ENCODE peak calls at places on chromosomes 13 and 19, in eight cellular contexts. F is aorta, R is transverse colon, J is ascending aorta, D is keratinocyte, N is BJ, Y is GM23338, M is uterus. Z is an unnamed sample.

GRCh38 chr13:21033224-21033855 is 28.0 kb downstream of the LATS2 start:
- DNase-seq in Y (no peak), F (no peak), M (peak; percentile 26), N (peak; percentile 21), R (peak; percentile 35), D (no peak), J (no peak), Z (no peak)

GRCh38 chr13:94345374-94346195 is 133.9 kb downstream of the DCT start:
- DNase-seq in F (no peak), J (no peak), N (no peak), R (no peak), Y (no peak), D (no peak), M (no peak), Z (peak; percentile 86)

GRCh38 chr19:30854207-30854606 is 482.0 kb downstream of the ZNF536 start:
- DNase-seq in D (no peak), R (no peak), M (no peak), F (no peak), N (no peak), Y (no peak), J (no peak), Z (no peak)

GRCh38 chr19:45231891-45232290 is 13.3 kb downstream of the EXOC3L2 start:
- DNase-seq in F (no peak), R (no peak), D (peak; percentile 90), M (no peak), J (no peak), Y (no peak), N (no peak), Z (peak; percentile 97)

GRCh38 chr13:55464222-55464621 is 1676.5 kb upstream of the PRR20A start:
- DNase-seq in F (no peak), N (no peak), Y (no peak), J (no peak), D (no peak), R (no peak), M (no peak), Z (no peak)

GRCh38 chr13:93559718-93560117 is 333.1 kb downstream of the GPC6 start:
- DNase-seq in R (no peak), F (no peak), Y (no peak), J (no peak), D (peak; percentile 77), M (no peak), N (no peak), Z (peak; percentile 93)

GRCh38 chr19:49690073-49690655 is 752 bp upstream of the CPT1C start:
- DNase-seq in F (no peak), D (no peak), N (no peak), M (no peak), Y (peak; percentile 34), R (no peak), J (no peak), Z (no peak)

GRCh38 chr13:110126391-110126961 is 180.5 kb downstream of the COL4A1 start:
- DNase-seq in D (peak; percentile 75), M (peak; percentile 70), R (no peak), J (no peak), Y (peak; percentile 54), N (peak; percentile 88), F (no peak), Z (peak; percentile 96)

GRCh38 chr19:41974652-41975051 is 15.5 kb upstream of the RABAC1 start:
- DNase-seq in D (no peak), J (no peak), N (no peak), F (no peak), R (no peak), Y (no peak), M (no peak), Z (peak; percentile 55)

GRCh38 chr19:51640371-51640770 is 6.3 kb downstream of the SIGLEC14 start:
- DNase-seq in J (no peak), Y (no peak), F (no peak), R (no peak), M (no peak), D (no peak), N (no peak), Z (no peak)

GRCh38 chr13:43742911-43743310 is 43.9 kb downstream of the ENOX1 start:
- DNase-seq in Y (no peak), N (no peak), R (no peak), M (no peak), J (no peak), D (no peak), F (no peak), Z (no peak)

GRCh38 chr13:91805605-91806004 is 407.2 kb downstream of the GPC5 start:
- DNase-seq in R (no peak), J (no peak), Y (peak; percentile 45), M (no peak), N (no peak), D (no peak), F (no peak), Z (no peak)

GRCh38 chr19:50695251-50696064 is 24.1 kb downstream of the SHANK1 start:
- DNase-seq in M (no peak), F (no peak), D (no peak), Y (peak; percentile 69), J (no peak), R (no peak), N (no peak), Z (no peak)

GRCh38 chr19:39953915-39954314 is 17.1 kb upstream of the PSMC4 start:
- DNase-seq in M (no peak), J (no peak), R (no peak), Y (no peak), F (no peak), D (no peak), N (no peak), Z (no peak)

GRCh38 chr19:43425567-43426392 is 11.1 kb downstream of the TEX101 start:
- DNase-seq in R (peak; percentile 92), J (no peak), M (no peak), F (no peak), Y (peak; percentile 65), D (no peak), N (no peak), Z (peak; percentile 45)

GRCh38 chr13:102141625-102142472 is 260.0 kb downstream of the FGF14 start:
- DNase-seq in F (no peak), N (no peak), D (no peak), M (no peak), J (no peak), Y (peak; percentile 46), R (no peak), Z (peak; percentile 41)

GRCh38 chr13:21580736-21581135 is 23.2 kb downstream of the MICU2 start:
- DNase-seq in R (no peak), M (no peak), N (no peak), J (no peak), F (no peak), Y (no peak), D (no peak), Z (peak; percentile 52)

GRCh38 chr19:44987148-44987675 is 14.1 kb upstream of the RELB start:
- DNase-seq in F (no peak), R (no peak), J (no peak), D (no peak), Y (no peak), M (no peak), N (no peak), Z (no peak)

GRCh38 chr19:2446390-2446789 is 10.4 kb downstream of the LMNB2 start:
- DNase-seq in D (no peak), R (no peak), M (no peak), F (no peak), J (no peak), Y (no peak), N (no peak), Z (no peak)
- H3K4me3 ChIP-seq in D (no peak overlapping the region), R (no peak overlapping the region), M (no peak overlapping the region), F (no peak overlapping the region), J (no peak overlapping the region), Y (no peak overlapping the region), N (no peak overlapping the region), Z (no peak overlapping the region)

GRCh38 chr13:76991432-76991795 is 467 bp upstream of the CLN5 start:
- DNase-seq in M (peak; percentile 30), J (peak; percentile 20), R (peak; percentile 54), Y (no peak), N (no peak), F (no peak), D (no peak), Z (peak; percentile 4)
- H3K4me3 ChIP-seq in M (peak overlapping the region; percentile 70), J (peak overlapping the region; percentile 68), R (peak overlapping the region; percentile 57), Y (peak overlapping the region; percentile 77), N (peak overlapping the region; percentile 95), F (peak overlapping the region; percentile 71), D (peak overlapping the region; percentile 79), Z (peak overlapping the region; percentile 95)

DNA sequence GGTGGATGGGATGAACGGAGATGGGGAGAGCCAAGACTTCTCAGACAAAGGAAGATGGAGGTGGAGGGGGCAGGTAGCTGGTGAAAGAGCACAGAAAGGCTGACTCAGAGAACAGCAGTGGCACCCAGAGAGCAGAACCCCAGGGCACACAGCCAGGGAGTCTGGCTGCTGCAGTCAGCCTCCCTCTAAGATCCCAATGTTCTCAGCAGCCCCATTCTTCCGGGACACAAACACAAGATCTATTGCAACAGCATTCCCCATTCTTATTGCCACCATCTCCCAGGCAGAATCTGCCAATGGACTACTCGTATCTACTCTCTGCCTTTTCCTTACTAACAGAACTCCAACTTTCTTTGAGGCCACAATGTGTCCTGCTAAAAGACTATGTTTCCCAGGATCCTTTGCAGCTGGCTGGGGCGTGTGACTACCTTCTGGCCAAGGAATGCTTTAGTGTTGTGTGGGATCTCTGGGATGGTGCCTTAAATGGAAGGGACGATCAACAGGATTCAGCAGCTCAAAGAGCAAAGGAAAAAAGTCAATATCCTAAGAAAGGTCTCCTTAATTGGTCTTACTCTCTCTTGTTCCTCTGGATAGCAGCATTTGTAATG is 7.5 kb downstream of the THAP8 start:
- DNase-seq in M (no peak), D (no peak), N (no peak), Y (peak; percentile 38), F (no peak), J (no peak), R (no peak), Z (no peak)
- H3K4me3 ChIP-seq in M (no peak overlapping the region), D (no peak overlapping the region), N (no peak overlapping the region), Y (no peak overlapping the region), F (no peak overlapping the region), J (no peak overlapping the region), R (no peak overlapping the region), Z (no peak overlapping the region)

GRCh38 chr19:17953869-17954268 is 13.0 kb upstream of the KCNN1 start:
- DNase-seq in F (no peak), J (no peak), N (no peak), Y (no peak), M (no peak), R (no peak), D (no peak), Z (no peak)
- H3K4me3 ChIP-seq in F (no peak overlapping the region), J (no peak overlapping the region), N (no peak overlapping the region), Y (no peak overlapping the region), M (no peak overlapping the region), R (no peak overlapping the region), D (no peak overlapping the region), Z (no peak overlapping the region)

Z was measured in epithelial cell of esophagus.